ENCODE peak calls at places on chromosome 1, in four cellular contexts. X is T-cell, T is fibroblast of pulmonary artery, L is activated T-cell treated with anti-CD3 and anti-CD28 coated beads for 24 hours. E is an unnamed sample.
A peak's percentile ranks its signal among the peaks of the same experiment; 100 is the strongest.

GRCh38 chr1:214552174-214552608 is 789 bp upstream of the PTPN14 start:
- DNase-seq in T (peak; percentile 74), L (no peak), X (no peak), E (peak; percentile 72)

GRCh38 chr1:39268112-39268581 is 63.7 kb downstream of the MACF1 start:
- DNase-seq in X (no peak), T (peak; percentile 87), L (no peak), E (peak; percentile 91)

GRCh38 chr1:201493757-201494617 is 12.9 kb downstream of the CSRP1 start:
- DNase-seq in L (no peak), T (peak; percentile 81), X (no peak), E (no peak)

GRCh38 chr1:200139661-200140250 is 112.2 kb downstream of the NR5A2 start:
- DNase-seq in L (peak; percentile 18), T (peak; percentile 79), X (no peak), E (peak; percentile 74)

GRCh38 chr1:89602871-89603404 is 30.0 kb upstream of the LRRC8C start:
- DNase-seq in L (no peak), T (no peak), X (no peak), E (no peak)

GRCh38 chr1:62437273-62437945 is 560 bp downstream of the USP1 start:
- DNase-seq in L (peak; percentile 32), X (peak; percentile 40), T (peak; percentile 22), E (peak; percentile 24)

GRCh38 chr1:90807329-90807728 is 90.2 kb upstream of the BARHL2 start:
- DNase-seq in T (no peak), L (no peak), X (no peak), E (no peak)

GRCh38 chr1:151860504-151861187 is 7.1 kb upstream of the THEM5 start:
- DNase-seq in L (no peak), T (no peak), X (no peak), E (no peak)

GRCh38 chr1:228007054-228007800 is 429 bp downstream of the WNT3A start:
- DNase-seq in X (peak; percentile 7), L (no peak), T (peak; percentile 9), E (no peak)

GRCh38 chr1:152380932-152381331 is 21.1 kb upstream of the FLG2 start:
- DNase-seq in X (no peak), T (no peak), L (no peak), E (no peak)

GRCh38 chr1:178633068-178633467 is 92.0 kb upstream of the RALGPS2 start:
- DNase-seq in X (no peak), L (no peak), T (peak; percentile 30), E (peak; percentile 85)

GRCh38 chr1:17692645-17693044 is 62.5 kb upstream of the ACTL8 start:
- DNase-seq in X (no peak), T (no peak), L (no peak), E (no peak)

GRCh38 chr1:183279835-183280234 is 93.8 kb downstream of the LAMC2 start:
- DNase-seq in T (peak; percentile 92), L (no peak), X (no peak), E (peak; percentile 98)

GRCh38 chr1:47991187-47991586 is 6.0 kb downstream of the TRABD2B start:
- DNase-seq in T (peak; percentile 5), L (no peak), X (no peak), E (peak; percentile 24)

GRCh38 chr1:16122916-16123315 is 33.0 kb downstream of the EPHA2 start:
- DNase-seq in T (peak; percentile 76), L (peak; percentile 23), X (peak; percentile 57), E (peak; percentile 80)

GRCh38 chr1:235018720-235019444 is 109.8 kb downstream of the TOMM20 start:
- DNase-seq in L (no peak), T (no peak), X (no peak), E (no peak)

GRCh38 chr1:54835970-54836369 is 34.8 kb upstream of the TTC22 start:
- DNase-seq in L (no peak), X (no peak), T (no peak), E (no peak)

GRCh38 chr1:98119793-98120192 is 199.0 kb upstream of the DPYD start:
- DNase-seq in X (no peak), T (peak; percentile 43), L (no peak), E (peak; percentile 44)

GRCh38 chr1:77438239-77438913 is 156.6 kb downstream of the AK5 start:
- DNase-seq in L (no peak), T (peak; percentile 85), X (no peak), E (peak; percentile 89)

GRCh38 chr1:45730780-45731319 is 19.6 kb downstream of the IPP start:
- DNase-seq in L (no peak), T (no peak), X (no peak), E (no peak)

GRCh38 chr1:67888707-67889106 is 55.4 kb upstream of the GNG12 start:
- DNase-seq in T (peak; percentile 25), X (no peak), L (no peak), E (peak; percentile 29)

E was measured in cardiac fibroblast.